ENCODE peak calls at places on chromosomes 3 and 15, in seven cellular contexts. One of them, this sample, is unnamed.
A peak's percentile ranks its signal among the peaks of the same experiment; 100 is the strongest.

GRCh38 chr15:22845289-22845900 is 6.9 kb downstream of the NIPA2 start:
- DNase-seq in fibroblast of the aortic adventitia: no peak
- DNase-seq in heart left ventricle: no peak
- DNase-seq in prostate gland: no peak
- DNase-seq in pancreas: no peak
- DNase-seq in neural crest cell: no peak
- DNase-seq in cardiac muscle cell: peak; percentile 81
- DNase-seq in this sample: peak; percentile 54

GRCh38 chr15:72970965-72971746 is 81.1 kb upstream of the NEO1 start:
- DNase-seq in fibroblast of the aortic adventitia: no peak
- DNase-seq in heart left ventricle: no peak
- DNase-seq in prostate gland: peak; percentile 27
- DNase-seq in pancreas: no peak
- DNase-seq in neural crest cell: no peak
- DNase-seq in cardiac muscle cell: peak; percentile 9
- DNase-seq in this sample: peak; percentile 27

GRCh38 chr15:25719101-25719985 is 143.8 kb downstream of the ATP10A start:
- DNase-seq in fibroblast of the aortic adventitia: no peak
- DNase-seq in heart left ventricle: no peak
- DNase-seq in prostate gland: no peak
- DNase-seq in pancreas: no peak
- DNase-seq in neural crest cell: no peak
- DNase-seq in cardiac muscle cell: no peak
- DNase-seq in this sample: no peak

GRCh38 chr3:48467473-48468267 is 21.1 kb downstream of the ATRIP start:
- DNase-seq in fibroblast of the aortic adventitia: no peak
- DNase-seq in heart left ventricle: no peak
- DNase-seq in prostate gland: no peak
- DNase-seq in pancreas: no peak
- DNase-seq in neural crest cell: no peak
- DNase-seq in cardiac muscle cell: no peak
- DNase-seq in this sample: no peak

GRCh38 chr3:194632211-194632982 is 822 bp downstream of the TMEM44 start:
- DNase-seq in fibroblast of the aortic adventitia: peak; percentile 40
- DNase-seq in heart left ventricle: peak; percentile 74
- DNase-seq in prostate gland: no peak
- DNase-seq in pancreas: no peak
- DNase-seq in neural crest cell: no peak
- DNase-seq in cardiac muscle cell: no peak
- DNase-seq in this sample: no peak

GRCh38 chr3:140432176-140432753 is 245.6 kb upstream of the TRIM42 start:
- DNase-seq in fibroblast of the aortic adventitia: no peak
- DNase-seq in heart left ventricle: no peak
- DNase-seq in prostate gland: no peak
- DNase-seq in pancreas: no peak
- DNase-seq in neural crest cell: no peak
- DNase-seq in cardiac muscle cell: no peak
- DNase-seq in this sample: peak; percentile 33

GRCh38 chr3:121552797-121553196 is 7.0 kb upstream of the POLQ start:
- DNase-seq in fibroblast of the aortic adventitia: no peak
- DNase-seq in heart left ventricle: no peak
- DNase-seq in prostate gland: no peak
- DNase-seq in pancreas: no peak
- DNase-seq in neural crest cell: no peak
- DNase-seq in cardiac muscle cell: no peak
- DNase-seq in this sample: no peak

GRCh38 chr3:160928183-160928718 is 172.2 kb downstream of the PPM1L start:
- DNase-seq in fibroblast of the aortic adventitia: no peak
- DNase-seq in heart left ventricle: no peak
- DNase-seq in prostate gland: no peak
- DNase-seq in pancreas: no peak
- DNase-seq in neural crest cell: no peak
- DNase-seq in cardiac muscle cell: no peak
- DNase-seq in this sample: no peak

GRCh38 chr3:66303556-66303955 is 82.8 kb downstream of the SLC25A26 start:
- DNase-seq in fibroblast of the aortic adventitia: no peak
- DNase-seq in heart left ventricle: no peak
- DNase-seq in prostate gland: no peak
- DNase-seq in pancreas: no peak
- DNase-seq in neural crest cell: no peak
- DNase-seq in cardiac muscle cell: no peak
- DNase-seq in this sample: no peak

GRCh38 chr15:99197861-99198260 is 51.5 kb downstream of the TTC23 start:
- DNase-seq in fibroblast of the aortic adventitia: peak; percentile 1
- DNase-seq in heart left ventricle: no peak
- DNase-seq in prostate gland: no peak
- DNase-seq in pancreas: no peak
- DNase-seq in neural crest cell: no peak
- DNase-seq in cardiac muscle cell: no peak
- DNase-seq in this sample: no peak

GRCh38 chr15:51803961-51804360 is 25.5 kb upstream of the TMOD3 start:
- DNase-seq in fibroblast of the aortic adventitia: peak; percentile 27
- DNase-seq in heart left ventricle: no peak
- DNase-seq in prostate gland: no peak
- DNase-seq in pancreas: no peak
- DNase-seq in neural crest cell: no peak
- DNase-seq in cardiac muscle cell: no peak
- DNase-seq in this sample: no peak

GRCh38 chr3:134992586-134992985 is 197.5 kb downstream of the EPHB1 start:
- DNase-seq in fibroblast of the aortic adventitia: no peak
- DNase-seq in heart left ventricle: no peak
- DNase-seq in prostate gland: no peak
- DNase-seq in pancreas: no peak
- DNase-seq in neural crest cell: no peak
- DNase-seq in cardiac muscle cell: no peak
- DNase-seq in this sample: no peak

GRCh38 chr3:188294113-188294512 is 140.2 kb downstream of the LPP start:
- DNase-seq in fibroblast of the aortic adventitia: peak; percentile 42
- DNase-seq in heart left ventricle: no peak
- DNase-seq in prostate gland: no peak
- DNase-seq in pancreas: no peak
- DNase-seq in neural crest cell: no peak
- DNase-seq in cardiac muscle cell: no peak
- DNase-seq in this sample: no peak

GRCh38 chr15:61159901-61160300 is 69.2 kb downstream of the RORA start:
- DNase-seq in fibroblast of the aortic adventitia: no peak
- DNase-seq in heart left ventricle: no peak
- DNase-seq in prostate gland: no peak
- DNase-seq in pancreas: no peak
- DNase-seq in neural crest cell: no peak
- DNase-seq in cardiac muscle cell: no peak
- DNase-seq in this sample: no peak

GRCh38 chr15:66766282-66767228 is 64.5 kb downstream of the SMAD6 start:
- DNase-seq in fibroblast of the aortic adventitia: peak; percentile 61
- DNase-seq in heart left ventricle: no peak
- DNase-seq in prostate gland: no peak
- DNase-seq in pancreas: no peak
- DNase-seq in neural crest cell: no peak
- DNase-seq in cardiac muscle cell: no peak
- DNase-seq in this sample: no peak

GRCh38 chr3:13022348-13023250 is 50.6 kb downstream of the IQSEC1 start:
- DNase-seq in fibroblast of the aortic adventitia: peak; percentile 90
- DNase-seq in heart left ventricle: peak; percentile 92
- DNase-seq in prostate gland: no peak
- DNase-seq in pancreas: peak; percentile 62
- DNase-seq in neural crest cell: no peak
- DNase-seq in cardiac muscle cell: peak; percentile 37
- DNase-seq in this sample: peak; percentile 73

GRCh38 chr15:90588427-90588826 is 58.7 kb downstream of the CRTC3 start:
- DNase-seq in fibroblast of the aortic adventitia: no peak
- DNase-seq in heart left ventricle: no peak
- DNase-seq in prostate gland: no peak
- DNase-seq in pancreas: no peak
- DNase-seq in neural crest cell: no peak
- DNase-seq in cardiac muscle cell: no peak
- DNase-seq in this sample: no peak

GRCh38 chr15:75661041-75661778 is 13.5 kb downstream of the SNX33 start:
- DNase-seq in fibroblast of the aortic adventitia: peak; percentile 95
- DNase-seq in heart left ventricle: peak; percentile 90
- DNase-seq in prostate gland: peak; percentile 91
- DNase-seq in pancreas: peak; percentile 43
- DNase-seq in neural crest cell: no peak
- DNase-seq in cardiac muscle cell: no peak
- DNase-seq in this sample: peak; percentile 40

GRCh38 chr3:73143821-73144237 is 82.4 kb downstream of the EBLN2 start:
- DNase-seq in fibroblast of the aortic adventitia: peak; percentile 12
- DNase-seq in heart left ventricle: no peak
- DNase-seq in prostate gland: no peak
- DNase-seq in pancreas: no peak
- DNase-seq in neural crest cell: no peak
- DNase-seq in cardiac muscle cell: no peak
- DNase-seq in this sample: peak; percentile 3

GRCh38 chr3:142815803-142816202 is 73.1 kb downstream of the PCOLCE2 start:
- DNase-seq in fibroblast of the aortic adventitia: no peak
- DNase-seq in heart left ventricle: no peak
- DNase-seq in prostate gland: no peak
- DNase-seq in pancreas: no peak
- DNase-seq in neural crest cell: no peak
- DNase-seq in cardiac muscle cell: no peak
- DNase-seq in this sample: no peak

GRCh38 chr15:62625421-62626033 is 417.0 kb upstream of the TPM1 start:
- DNase-seq in fibroblast of the aortic adventitia: peak; percentile 42
- DNase-seq in heart left ventricle: peak; percentile 60
- DNase-seq in prostate gland: no peak
- DNase-seq in pancreas: no peak
- DNase-seq in neural crest cell: no peak
- DNase-seq in cardiac muscle cell: no peak
- DNase-seq in this sample: no peak

GRCh38 chr3:78873641-78874040 is 894.2 kb downstream of the ROBO1 start:
- DNase-seq in fibroblast of the aortic adventitia: no peak
- DNase-seq in heart left ventricle: no peak
- DNase-seq in prostate gland: no peak
- DNase-seq in pancreas: no peak
- DNase-seq in neural crest cell: no peak
- DNase-seq in cardiac muscle cell: no peak
- DNase-seq in this sample: no peak

GRCh38 chr3:48473617-48473952 is 27.0 kb downstream of the ATRIP start:
- DNase-seq in fibroblast of the aortic adventitia: no peak
- DNase-seq in heart left ventricle: no peak
- DNase-seq in prostate gland: no peak
- DNase-seq in pancreas: no peak
- DNase-seq in neural crest cell: no peak
- DNase-seq in cardiac muscle cell: no peak
- DNase-seq in this sample: no peak

GRCh38 chr15:36579792-36580431 is 486 bp downstream of the CDIN1 start:
- DNase-seq in fibroblast of the aortic adventitia: no peak
- DNase-seq in heart left ventricle: peak; percentile 50
- DNase-seq in prostate gland: no peak
- DNase-seq in pancreas: peak; percentile 25
- DNase-seq in neural crest cell: no peak
- DNase-seq in cardiac muscle cell: no peak
- DNase-seq in this sample: no peak

GRCh38 chr3:118977671-118978392 is 56.8 kb downstream of the IGSF11 start:
- DNase-seq in fibroblast of the aortic adventitia: no peak
- DNase-seq in heart left ventricle: no peak
- DNase-seq in prostate gland: no peak
- DNase-seq in pancreas: no peak
- DNase-seq in neural crest cell: no peak
- DNase-seq in cardiac muscle cell: no peak
- DNase-seq in this sample: no peak

GRCh38 chr15:66921319-66921718 is 144.1 kb upstream of the SMAD3 start:
- DNase-seq in fibroblast of the aortic adventitia: no peak
- DNase-seq in heart left ventricle: no peak
- DNase-seq in prostate gland: no peak
- DNase-seq in pancreas: no peak
- DNase-seq in neural crest cell: no peak
- DNase-seq in cardiac muscle cell: no peak
- DNase-seq in this sample: no peak

GRCh38 chr3:58009026-58009748 is 965 bp downstream of the FLNB start:
- DNase-seq in fibroblast of the aortic adventitia: no peak
- DNase-seq in heart left ventricle: no peak
- DNase-seq in prostate gland: no peak
- DNase-seq in pancreas: no peak
- DNase-seq in neural crest cell: no peak
- DNase-seq in cardiac muscle cell: no peak
- DNase-seq in this sample: peak; percentile 30

DNA sequence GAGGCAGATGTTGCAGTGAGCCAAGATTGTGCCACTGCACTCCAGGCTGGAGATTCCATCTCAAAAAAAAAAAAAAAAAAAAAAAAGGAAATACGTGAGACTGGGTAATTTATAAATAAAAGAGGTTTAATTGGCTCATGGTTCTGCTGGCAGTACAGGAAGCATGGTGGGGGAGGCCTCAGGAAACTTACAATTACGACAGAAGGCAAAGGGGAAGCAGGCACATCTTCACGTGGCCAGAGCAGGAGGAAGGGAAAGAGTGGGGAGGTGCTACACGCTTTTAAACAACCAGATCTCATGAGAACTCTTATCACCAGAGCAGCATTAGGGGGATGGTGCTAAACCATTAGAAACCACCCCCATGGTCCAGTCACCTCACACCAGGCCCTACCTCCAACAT is 138.2 kb upstream of the IL12A start:
- DNase-seq in fibroblast of the aortic adventitia: no peak
- DNase-seq in heart left ventricle: no peak
- DNase-seq in prostate gland: no peak
- DNase-seq in pancreas: no peak
- DNase-seq in neural crest cell: no peak
- DNase-seq in cardiac muscle cell: no peak
- DNase-seq in this sample: no peak
- TF ChIP-seq CTCF in fibroblast of the aortic adventitia: no peak
- TF ChIP-seq CTCF in heart left ventricle: no peak
- TF ChIP-seq CTCF in prostate gland: no peak
- TF ChIP-seq CTCF in pancreas: no peak
- TF ChIP-seq CTCF in neural crest cell: no peak
- TF ChIP-seq CTCF in cardiac muscle cell: no peak
- TF ChIP-seq CTCF in this sample: no peak

GRCh38 chr3:154323921-154324738 is at the start of gene DHX36:
- DNase-seq in fibroblast of the aortic adventitia: peak; percentile 94
- DNase-seq in heart left ventricle: peak; percentile 90
- DNase-seq in prostate gland: peak; percentile 87
- DNase-seq in pancreas: peak; percentile 80
- DNase-seq in neural crest cell: peak; percentile 87
- DNase-seq in cardiac muscle cell: peak; percentile 92
- DNase-seq in this sample: peak; percentile 97
- TF ChIP-seq CTCF in fibroblast of the aortic adventitia: no peak
- TF ChIP-seq CTCF in heart left ventricle: peak; percentile 10
- TF ChIP-seq CTCF in prostate gland: no peak
- TF ChIP-seq CTCF in pancreas: no peak
- TF ChIP-seq CTCF in neural crest cell: no peak
- TF ChIP-seq CTCF in cardiac muscle cell: no peak
- TF ChIP-seq CTCF in this sample: no peak

GRCh38 chr3:172092658-172093057 is 53.3 kb downstream of the FNDC3B start:
- DNase-seq in fibroblast of the aortic adventitia: no peak
- DNase-seq in heart left ventricle: no peak
- DNase-seq in prostate gland: no peak
- DNase-seq in pancreas: no peak
- DNase-seq in neural crest cell: no peak
- DNase-seq in cardiac muscle cell: no peak
- DNase-seq in this sample: no peak
- TF ChIP-seq CTCF in fibroblast of the aortic adventitia: no peak
- TF ChIP-seq CTCF in heart left ventricle: no peak
- TF ChIP-seq CTCF in prostate gland: no peak
- TF ChIP-seq CTCF in pancreas: no peak
- TF ChIP-seq CTCF in neural crest cell: no peak
- TF ChIP-seq CTCF in cardiac muscle cell: no peak
- TF ChIP-seq CTCF in this sample: no peak

DNA sequence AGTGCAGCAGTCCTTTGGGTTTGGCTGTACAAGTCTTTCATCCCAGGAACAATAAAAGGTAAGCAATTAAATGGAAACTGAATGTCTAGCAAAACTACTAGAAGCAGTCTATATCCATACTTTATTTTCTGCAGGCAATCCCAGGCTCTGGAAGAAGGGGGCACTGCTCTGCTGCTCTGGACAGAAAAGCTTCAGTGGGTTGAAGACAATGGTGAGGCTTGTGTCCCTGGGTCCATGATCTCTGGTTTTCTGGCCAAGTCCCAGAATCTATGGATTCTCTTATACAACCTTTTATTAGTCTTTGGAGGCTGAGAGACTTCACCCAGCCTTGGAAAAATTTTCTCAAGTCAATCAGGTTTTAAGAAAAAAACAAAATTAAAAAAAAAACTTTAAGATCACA is 35.6 kb downstream of the SCAP start:
- DNase-seq in fibroblast of the aortic adventitia: no peak
- DNase-seq in heart left ventricle: no peak
- DNase-seq in prostate gland: no peak
- DNase-seq in pancreas: no peak
- DNase-seq in neural crest cell: no peak
- DNase-seq in cardiac muscle cell: peak; percentile 20
- DNase-seq in this sample: no peak
- TF ChIP-seq CTCF in fibroblast of the aortic adventitia: peak; percentile 40
- TF ChIP-seq CTCF in heart left ventricle: no peak
- TF ChIP-seq CTCF in prostate gland: no peak
- TF ChIP-seq CTCF in pancreas: no peak
- TF ChIP-seq CTCF in neural crest cell: peak; percentile 40
- TF ChIP-seq CTCF in cardiac muscle cell: peak; percentile 46
- TF ChIP-seq CTCF in this sample: no peak

This sample was measured in nephron progenitor cell.